ENCODE peak calls at places on chromosomes 13 and 19, in seven cellular contexts. R is ascending aorta, H is endodermal cell, V is neural progenitor cell, T is IMR-90, F is stomach, M is ovary. S is an unnamed sample.

GRCh38 chr19:58356236-58356970 is 3.1 kb upstream of the A1BG start:
- DNase-seq in R (no peak), H (peak; percentile 50), V (no peak), T (peak; percentile 43), F (no peak), M (no peak), S (peak; percentile 52)

GRCh38 chr19:30909216-30909615 is 440.0 kb downstream of the TSHZ3 start:
- DNase-seq in R (no peak), H (no peak), V (no peak), T (no peak), F (no peak), M (no peak), S (no peak)

GRCh38 chr13:107376393-107377085 is 808.6 kb upstream of the ARGLU1 start:
- DNase-seq in R (no peak), H (no peak), V (no peak), T (peak; percentile 18), F (no peak), M (no peak), S (no peak)

GRCh38 chr19:38527466-38528136 is 90.2 kb downstream of the MAP4K1 start:
- DNase-seq in R (no peak), H (peak; percentile 81), V (no peak), T (no peak), F (no peak), M (no peak), S (no peak)

GRCh38 chr19:53809518-53810186 is 14.5 kb downstream of the NLRP12 start:
- DNase-seq in R (no peak), H (peak; percentile 89), V (peak; percentile 50), T (no peak), F (no peak), M (no peak), S (peak; percentile 8)

GRCh38 chr13:39530996-39531395 is 72.0 kb downstream of the LHFPL6 start:
- DNase-seq in R (no peak), H (no peak), V (no peak), T (peak; percentile 14), F (no peak), M (no peak), S (no peak)

GRCh38 chr13:111877906-111878305 is 189.0 kb upstream of the SOX1 start:
- DNase-seq in R (no peak), H (no peak), V (no peak), T (no peak), F (no peak), M (no peak), S (no peak)

GRCh38 chr19:13995017-13995728 is 10.9 kb downstream of the RFX1 start:
- DNase-seq in R (no peak), H (no peak), V (no peak), T (peak; percentile 43), F (no peak), M (no peak), S (no peak)

GRCh38 chr13:94712812-94713555 is 639 bp upstream of the SOX21 start:
- DNase-seq in R (no peak), H (peak; percentile 81), V (peak; percentile 92), T (peak; percentile 46), F (peak; percentile 78), M (no peak), S (peak; percentile 72)

GRCh38 chr13:112483299-112483698 is 104.7 kb downstream of the TUBGCP3 start:
- DNase-seq in R (no peak), H (no peak), V (no peak), T (no peak), F (no peak), M (no peak), S (no peak)

GRCh38 chr19:294819-295686 is 3.9 kb upstream of the PLPP2 start:
- DNase-seq in R (no peak), H (peak; percentile 91), V (peak; percentile 80), T (peak; percentile 12), F (peak; percentile 68), M (no peak), S (peak; percentile 50)

GRCh38 chr19:7879102-7879770 is 5.0 kb upstream of the PRR36 start:
- DNase-seq in R (no peak), H (peak; percentile 46), V (no peak), T (no peak), F (no peak), M (no peak), S (no peak)

GRCh38 chr19:10193666-10194499 is 870 bp downstream of the DNMT1 start:
- DNase-seq in R (no peak), H (no peak), V (no peak), T (peak; percentile 76), F (no peak), M (peak; percentile 20), S (peak; percentile 40)

GRCh38 chr13:59247166-59247565 is 916.6 kb downstream of the DIAPH3 start:
- DNase-seq in R (no peak), H (no peak), V (no peak), T (no peak), F (peak; percentile 49), M (no peak), S (no peak)

GRCh38 chr19:42010245-42011126 is 16.5 kb upstream of the ATP1A3 start:
- DNase-seq in R (no peak), H (no peak), V (no peak), T (peak; percentile 60), F (no peak), M (no peak), S (peak; percentile 76)

GRCh38 chr13:114151031-114151430 is 18.6 kb upstream of the RASA3 start:
- DNase-seq in R (no peak), H (no peak), V (no peak), T (no peak), F (no peak), M (no peak), S (no peak)

GRCh38 chr13:107819071-107819470 is 396.3 kb downstream of the LIG4 start:
- DNase-seq in R (no peak), H (no peak), V (no peak), T (no peak), F (no peak), M (no peak), S (no peak)

GRCh38 chr19:2475018-2475701 is 767 bp upstream of the GADD45B start:
- DNase-seq in R (no peak), H (peak; percentile 87), V (peak; percentile 65), T (peak; percentile 48), F (peak; percentile 65), M (peak; percentile 64), S (peak; percentile 69)

GRCh38 chr19:17803264-17803896 is 8.4 kb downstream of the B3GNT3 start:
- DNase-seq in R (no peak), H (no peak), V (peak; percentile 1), T (no peak), F (no peak), M (no peak), S (no peak)

GRCh38 chr19:51688665-51689571 is 4.2 kb upstream of the SPACA6 start:
- DNase-seq in R (no peak), H (peak; percentile 95), V (peak; percentile 91), T (peak; percentile 95), F (peak; percentile 88), M (peak; percentile 95), S (peak; percentile 98)

GRCh38 chr13:57073983-57074382 is 66.7 kb upstream of the PRR20A start:
- DNase-seq in R (no peak), H (no peak), V (no peak), T (no peak), F (no peak), M (no peak), S (no peak)
- TF ChIP-seq CTCF in R (no peak), H (no peak), V (no peak), T (no peak), F (no peak), M (no peak), S (no peak)

GRCh38 chr13:51623473-51623872 is 39.2 kb downstream of the WDFY2 start:
- DNase-seq in R (no peak), H (no peak), V (no peak), T (no peak), F (no peak), M (no peak), S (peak; percentile 44)
- H3K4me3 ChIP-seq in R (no peak overlapping the region), H (no peak overlapping the region), V (no peak overlapping the region), T (no peak overlapping the region), F (no peak overlapping the region), M (no peak overlapping the region), S (no peak overlapping the region)

DNA sequence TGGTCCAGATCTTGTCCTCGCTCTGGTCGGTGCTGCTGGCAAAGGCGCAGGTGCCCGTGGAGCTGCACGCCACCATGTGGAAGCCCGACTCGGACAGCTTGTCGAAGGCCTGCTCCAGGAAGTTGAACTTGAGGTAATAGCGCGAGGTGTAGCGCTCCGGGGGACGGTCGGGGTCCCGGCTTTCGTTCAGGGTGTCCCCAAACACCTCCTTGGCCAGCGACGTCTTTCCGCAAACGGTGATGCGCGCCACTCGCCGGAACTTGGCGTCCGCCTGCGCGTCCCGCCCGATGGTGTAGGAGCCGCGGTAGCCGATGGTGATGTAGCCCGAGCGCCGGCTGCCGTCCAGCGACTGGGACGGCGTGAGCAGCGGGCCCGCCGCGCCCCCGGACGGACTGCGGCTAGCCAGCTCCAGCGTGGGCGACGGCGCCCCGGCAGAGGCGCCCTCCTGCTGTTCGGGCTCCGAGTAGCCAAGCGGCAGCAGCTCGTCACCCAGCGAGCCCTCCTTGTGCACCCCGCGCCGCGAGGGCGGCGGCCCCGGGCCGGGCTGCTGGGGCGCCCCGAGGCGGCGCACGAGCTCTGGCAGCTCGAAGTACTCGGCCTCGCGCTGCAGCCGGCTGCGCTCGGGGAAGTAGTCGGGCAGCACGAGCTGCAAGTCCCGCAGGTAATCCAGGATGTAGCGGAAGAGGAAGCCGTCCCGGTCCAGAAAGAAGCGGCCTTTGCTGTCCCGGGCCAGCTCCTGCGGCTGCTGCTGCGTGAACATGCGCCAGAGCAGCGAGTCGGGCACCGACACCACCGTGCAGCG is 801 bp downstream of the KCTD12 start:
- DNase-seq in R (peak; percentile 28), H (peak; percentile 85), V (peak; percentile 79), T (peak; percentile 61), F (peak; percentile 73), M (peak; percentile 78), S (peak; percentile 86)
- TF ChIP-seq CTCF in R (peak; percentile 36), H (peak; percentile 55), V (peak; percentile 18), T (no peak), F (no peak), M (no peak), S (peak; percentile 62)

DNA sequence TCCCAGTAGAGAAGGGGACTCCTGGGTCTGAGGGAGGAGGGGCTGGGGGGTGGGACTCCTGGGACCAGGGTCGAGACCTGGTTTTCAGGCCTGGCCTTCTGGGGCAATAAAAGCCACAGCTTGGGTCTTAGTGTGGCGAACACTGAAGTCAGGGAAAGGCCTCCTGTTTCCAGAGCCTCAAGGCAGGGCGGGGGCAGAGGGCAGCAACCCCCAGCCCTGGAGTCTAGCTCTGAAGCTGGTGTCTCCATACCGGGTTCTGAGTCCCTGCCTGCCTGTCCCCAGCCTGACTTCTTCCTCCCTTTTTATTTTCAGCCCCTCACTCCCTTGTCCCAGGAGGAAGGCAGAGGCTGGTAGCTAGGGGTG is 291 bp upstream of the GRIN2D start:
- DNase-seq in R (no peak), H (no peak), V (no peak), T (no peak), F (no peak), M (no peak), S (no peak)
- H3K4me3 ChIP-seq in R (no peak overlapping the region), H (peak overlapping the region; percentile 76), V (peak overlapping the region; percentile 53), T (no peak overlapping the region), F (no peak overlapping the region), M (no peak overlapping the region), S (no peak overlapping the region)

GRCh38 chr19:48636859-48637448 is at the start of gene DBP:
- DNase-seq in R (no peak), H (peak; percentile 83), V (no peak), T (no peak), F (peak; percentile 45), M (no peak), S (no peak)
- TF ChIP-seq CTCF in R (no peak), H (peak; percentile 43), V (peak; percentile 15), T (no peak), F (no peak), M (peak; percentile 30), S (peak; percentile 6)

GRCh38 chr19:28585796-28586195 is 627.2 kb downstream of the UQCRFS1 start:
- DNase-seq in R (no peak), H (no peak), V (no peak), T (no peak), F (no peak), M (no peak), S (no peak)
- H3K4me3 ChIP-seq in R (no peak overlapping the region), H (no peak overlapping the region), V (no peak overlapping the region), T (no peak overlapping the region), F (no peak overlapping the region), M (no peak overlapping the region), S (no peak overlapping the region)